ENCODE peak calls at places on chromosomes 1 and 21, in seven cellular contexts. H, A, K, G, S, I and L are unnamed samples. For H3K4me1, the result is how much of the 10 kb centered on the place peaks cover.

GRCh38 chr1:76580206-76580605 is 287.1 kb upstream of the ST6GALNAC5 start:
- DNase-seq in H (no peak), A (no peak), K (no peak), G (no peak), S (no peak), I (no peak), L (no peak)

GRCh38 chr1:201503397-201504176 is 3.3 kb downstream of the CSRP1 start:
- DNase-seq in H (peak), A (peak), K (peak), G (no peak), S (peak), I (peak), L (no peak)

GRCh38 chr1:214012418-214012817 is 24.6 kb downstream of the PROX1 start:
- DNase-seq in H (no peak), A (no peak), K (no peak), G (no peak), S (no peak), I (peak), L (no peak)

GRCh38 chr1:203937678-203938330 is 76.4 kb downstream of the SNRPE start:
- DNase-seq in H (no peak), A (no peak), K (no peak), G (no peak), S (no peak), I (no peak), L (no peak)

GRCh38 chr21:36005018-36005417 is 55.3 kb downstream of the SETD4 start:
- DNase-seq in H (no peak), A (peak), K (no peak), G (no peak), S (no peak), I (peak), L (no peak)

GRCh38 chr1:185073725-185074124 is 28.4 kb downstream of the RNF2 start:
- DNase-seq in H (peak), A (peak), K (no peak), G (no peak), S (no peak), I (no peak), L (no peak)

GRCh38 chr1:41954533-41954944 is 35.8 kb upstream of the HIVEP3 start:
- DNase-seq in H (peak), A (peak), K (no peak), G (no peak), S (peak), I (peak), L (no peak)

GRCh38 chr1:20439282-20439681 is 46.7 kb downstream of the CAMK2N1 start:
- DNase-seq in H (peak), A (peak), K (no peak), G (no peak), S (no peak), I (peak), L (no peak)

GRCh38 chr1:230760360-230760827 is 13.2 kb downstream of the CAPN9 start:
- DNase-seq in H (no peak), A (no peak), K (no peak), G (no peak), S (no peak), I (peak), L (no peak)

GRCh38 chr21:43771698-43772367 is 4.3 kb downstream of the CSTB start:
- DNase-seq in H (no peak), A (no peak), K (no peak), G (no peak), S (no peak), I (no peak), L (no peak)

GRCh38 chr1:24420547-24420946 is 4.9 kb downstream of the NIPAL3 start:
- DNase-seq in H (peak), A (peak), K (no peak), G (no peak), S (no peak), I (no peak), L (no peak)

GRCh38 chr1:22790232-22791008 is 79.8 kb downstream of the EPHB2 start:
- DNase-seq in H (no peak), A (no peak), K (no peak), G (no peak), S (no peak), I (no peak), L (no peak)

GRCh38 chr1:116906812-116907211 is 2.9 kb upstream of the PTGFRN start:
- DNase-seq in H (no peak), A (no peak), K (no peak), G (no peak), S (no peak), I (peak), L (no peak)

GRCh38 chr1:68347415-68347814 is 102.3 kb downstream of the RPE65 start:
- DNase-seq in H (no peak), A (no peak), K (no peak), G (no peak), S (no peak), I (no peak), L (no peak)

GRCh38 chr1:210407207-210407886 is 78.6 kb downstream of the HHAT start:
- DNase-seq in H (peak), A (peak), K (no peak), G (peak), S (peak), I (peak), L (peak)

GRCh38 chr1:11320153-11320936 is 47.3 kb downstream of the UBIAD1 start:
- DNase-seq in H (no peak), A (no peak), K (no peak), G (peak), S (peak), I (peak), L (peak)

GRCh38 chr1:227192163-227192562 is 126.1 kb downstream of the CDC42BPA start:
- DNase-seq in H (peak), A (peak), K (no peak), G (no peak), S (peak), I (peak), L (no peak)

GRCh38 chr1:162694911-162695310 is 62.6 kb downstream of the DDR2 start:
- DNase-seq in H (no peak), A (no peak), K (no peak), G (no peak), S (no peak), I (no peak), L (no peak)

GRCh38 chr1:45272943-45273342 is 53.8 kb upstream of the HPDL start:
- DNase-seq in H (peak), A (peak), K (no peak), G (no peak), S (no peak), I (peak), L (no peak)

GRCh38 chr1:21916447-21917240 is 20.5 kb downstream of the HSPG2 start:
- DNase-seq in H (no peak), A (no peak), K (no peak), G (no peak), S (no peak), I (no peak), L (no peak)

GRCh38 chr1:226029093-226029496 is 30.0 kb upstream of the SDE2 start:
- DNase-seq in H (no peak), A (no peak), K (no peak), G (no peak), S (no peak), I (no peak), L (no peak)

GRCh38 chr1:23020731-23021130 is 1.5 kb downstream of the KDM1A start:
- DNase-seq in H (no peak), A (no peak), K (no peak), G (no peak), S (no peak), I (peak), L (no peak)

GRCh38 chr1:30783244-30783915 is 25.8 kb upstream of the LAPTM5 start:
- DNase-seq in H (no peak), A (no peak), K (no peak), G (no peak), S (no peak), I (no peak), L (no peak)

GRCh38 chr1:228982637-228983036 is 247.4 kb downstream of the RHOU start:
- DNase-seq in H (peak), A (no peak), K (no peak), G (no peak), S (no peak), I (no peak), L (no peak)

GRCh38 chr1:34419662-34420061 is 243.0 kb downstream of the C1orf94 start:
- DNase-seq in H (no peak), A (no peak), K (no peak), G (no peak), S (peak), I (no peak), L (peak)

GRCh38 chr1:119631433-119632102 is 16.5 kb downstream of the ZNF697 start:
- DNase-seq in H (peak), A (peak), K (peak), G (no peak), S (no peak), I (peak), L (no peak)
- H3K4me1 ChIP-seq in H (under half), A (under half), K (under half), G (under half), S (under half), I (under half), L (under half)

GRCh38 chr1:97138515-97139032 is 417.0 kb downstream of the PTBP2 start:
- DNase-seq in H (peak), A (no peak), K (no peak), G (no peak), S (no peak), I (no peak), L (no peak)
- H3K4me3 ChIP-seq in H (no peak), A (no peak), K (no peak), G (no peak), S (no peak), I (peak), L (no peak)

DNA sequence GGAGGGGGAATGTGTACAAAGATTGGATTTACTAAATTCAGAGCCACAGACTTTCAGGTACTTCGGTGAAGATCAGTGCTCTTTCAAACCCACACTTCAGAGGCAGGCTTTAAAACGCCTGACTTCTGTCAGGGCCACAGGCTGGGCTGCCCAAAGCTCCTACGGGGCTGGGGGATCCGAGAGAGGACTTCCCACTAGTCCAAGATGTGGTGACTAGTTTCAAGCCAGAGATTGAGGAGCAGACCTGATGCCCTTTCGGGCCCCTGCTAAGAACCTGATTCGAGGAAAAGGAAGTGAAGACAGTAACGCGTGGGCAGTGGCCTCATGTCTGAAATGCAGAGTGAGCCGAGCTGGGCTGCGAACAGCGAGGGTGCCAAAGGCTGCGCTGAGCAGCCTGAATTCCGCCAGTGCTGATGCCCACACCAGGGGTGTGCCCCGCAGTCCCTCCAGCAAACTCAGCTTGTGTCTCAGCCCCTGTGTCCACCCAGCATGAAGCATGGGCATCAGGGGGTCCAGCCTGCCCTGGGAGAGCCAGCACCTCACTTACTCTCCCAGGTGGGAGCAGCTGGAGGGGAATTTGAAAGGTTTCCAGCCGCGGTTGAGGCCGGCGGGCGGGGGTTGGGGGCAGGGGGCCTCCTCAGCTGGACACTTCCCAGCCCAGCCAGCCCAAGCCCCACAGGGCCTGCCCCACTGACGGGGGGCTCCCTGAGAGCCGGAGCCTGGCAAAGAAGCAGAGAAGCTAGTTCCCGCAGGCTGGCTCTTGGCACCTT is 36.3 kb downstream of the KIAA1614 start:
- DNase-seq in H (peak), A (no peak), K (no peak), G (no peak), S (no peak), I (no peak), L (no peak)
- H3K4me1 ChIP-seq in H (under half), A (under half), K (under half), G (under half), S (under half), I (under half), L (under half)

GRCh38 chr21:39852726-39853510 is 14.3 kb upstream of the PCP4 start:
- DNase-seq in H (no peak), A (no peak), K (no peak), G (no peak), S (no peak), I (no peak), L (no peak)
- H3K4me3 ChIP-seq in H (no peak), A (no peak), K (no peak), G (no peak), S (no peak), I (no peak), L (no peak)

DNA sequence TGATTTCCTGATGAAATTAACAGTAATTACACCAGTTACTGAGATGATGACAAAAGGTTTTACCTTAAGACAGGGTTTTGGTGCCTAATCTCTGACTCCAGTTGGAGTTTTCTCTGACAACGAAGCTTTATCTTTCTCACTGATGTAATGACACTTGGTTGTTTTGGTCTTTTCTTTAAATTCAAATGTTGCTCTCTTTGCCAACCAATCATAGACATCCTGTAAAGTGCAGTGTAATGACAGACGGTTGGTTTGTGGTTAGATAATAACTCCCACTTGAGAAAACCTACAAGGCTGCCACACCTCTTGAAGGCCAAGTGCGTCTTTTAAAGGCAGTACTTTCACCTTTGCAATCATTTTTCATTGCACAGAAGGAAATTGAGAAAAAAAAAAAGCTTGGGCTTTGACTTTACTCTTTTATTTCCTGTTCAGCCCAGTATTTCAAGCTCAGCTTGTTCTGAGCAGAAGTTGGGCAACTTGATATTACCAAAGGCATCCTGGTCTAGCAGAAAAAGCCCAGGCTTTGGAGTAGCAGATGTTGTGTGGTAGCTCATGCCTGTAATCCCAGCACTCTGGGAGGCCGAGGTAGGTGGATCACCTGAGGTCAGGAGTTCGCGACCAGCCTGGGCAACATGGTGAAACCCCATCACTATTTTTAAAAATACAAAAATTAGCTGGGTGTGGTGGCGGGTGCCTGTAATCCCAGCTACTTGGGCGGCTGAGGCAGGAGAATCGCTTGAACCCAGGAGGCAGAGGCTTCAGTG is 14.9 kb downstream of the PDIK1L start:
- DNase-seq in H (peak), A (peak), K (no peak), G (peak), S (no peak), I (peak), L (no peak)
- H3K4me1 ChIP-seq in H (under half), A (under half), K (under half), G (under half), S (under half), I (half or more), L (under half)

GRCh38 chr21:45448810-45449657 is 44.1 kb downstream of the COL18A1 start:
- DNase-seq in H (no peak), A (no peak), K (no peak), G (no peak), S (no peak), I (no peak), L (no peak)
- H3K4me3 ChIP-seq in H (no peak), A (no peak), K (no peak), G (no peak), S (no peak), I (no peak), L (no peak)